ENCODE peak calls at places on chromosomes 6 and 20, in six cellular contexts. G, R, L, J, I and X are unnamed samples.

GRCh38 chr6:43547202-43547601 is 28.6 kb downstream of the XPO5 start:
- DNase-seq in G (no peak), R (no peak), L (no peak), J (no peak), I (no peak), X (no peak)

GRCh38 chr6:6405031-6405430 is 84.6 kb upstream of the F13A1 start:
- DNase-seq in G (no peak), R (no peak), L (no peak), J (no peak), I (no peak), X (no peak)

GRCh38 chr6:35370124-35370741 is 27.9 kb downstream of the PPARD start:
- DNase-seq in G (peak; percentile 81), R (peak; percentile 80), L (peak; percentile 91), J (peak; percentile 96), I (peak; percentile 95), X (peak; percentile 37)

GRCh38 chr6:63821442-63821841 is 185.8 kb downstream of the PHF3 start:
- DNase-seq in G (no peak), R (no peak), L (no peak), J (no peak), I (peak; percentile 39), X (no peak)

GRCh38 chr6:89977808-89978748 is 83.8 kb downstream of the GJA10 start:
- DNase-seq in G (peak; percentile 35), R (no peak), L (peak; percentile 19), J (peak; percentile 63), I (no peak), X (no peak)

GRCh38 chr6:161233986-161234620 is 39.8 kb downstream of the AGPAT4 start:
- DNase-seq in G (peak; percentile 62), R (peak; percentile 57), L (peak; percentile 80), J (peak; percentile 83), I (peak; percentile 73), X (peak; percentile 56)

GRCh38 chr6:5469101-5469846 is 208.0 kb downstream of the FARS2 start:
- DNase-seq in G (no peak), R (no peak), L (no peak), J (no peak), I (no peak), X (no peak)

GRCh38 chr20:32837157-32837556 is 17.4 kb downstream of the MAPRE1 start:
- DNase-seq in G (no peak), R (no peak), L (no peak), J (no peak), I (no peak), X (no peak)

GRCh38 chr20:49583669-49584417 is 15.9 kb upstream of the PTGIS start:
- DNase-seq in G (peak; percentile 75), R (peak; percentile 89), L (peak; percentile 89), J (peak; percentile 88), I (peak; percentile 8), X (peak; percentile 68)

GRCh38 chr20:43540673-43541060 is 18.2 kb upstream of the SGK2 start:
- DNase-seq in G (no peak), R (no peak), L (no peak), J (no peak), I (no peak), X (no peak)
- H3K36me3 ChIP-seq in G (peaks cover 10% of the 10 kb centered on the region), R (no peaks in the 10 kb centered on the region), L (no peaks in the 10 kb centered on the region), J (no peaks in the 10 kb centered on the region), I (no peaks in the 10 kb centered on the region), X (no peaks in the 10 kb centered on the region)

DNA sequence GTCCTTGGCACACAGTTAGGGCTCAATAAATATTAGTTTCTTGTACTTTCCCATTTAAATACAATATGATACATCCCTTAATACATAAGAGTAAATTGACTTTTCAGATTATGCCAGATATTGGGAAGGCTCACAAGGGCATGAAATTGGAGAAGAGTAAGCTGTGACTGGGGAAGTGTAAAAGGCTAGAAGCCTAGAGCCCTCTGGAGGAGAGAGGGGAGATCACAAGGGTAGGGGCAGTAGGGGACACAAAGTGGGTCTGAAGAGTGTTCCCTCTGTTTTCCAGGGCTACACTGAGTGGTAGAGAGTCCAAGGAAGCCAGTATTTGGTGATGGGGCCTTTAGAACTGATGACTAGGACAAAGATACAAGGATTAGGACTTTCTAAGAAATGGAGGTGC is 562.9 kb upstream of the CHD6 start:
- DNase-seq in G (no peak), R (no peak), L (no peak), J (no peak), I (no peak), X (no peak)
- TF ChIP-seq CTCF in G (no peak), R (no peak), L (no peak), J (no peak), I (no peak), X (no peak)

DNA sequence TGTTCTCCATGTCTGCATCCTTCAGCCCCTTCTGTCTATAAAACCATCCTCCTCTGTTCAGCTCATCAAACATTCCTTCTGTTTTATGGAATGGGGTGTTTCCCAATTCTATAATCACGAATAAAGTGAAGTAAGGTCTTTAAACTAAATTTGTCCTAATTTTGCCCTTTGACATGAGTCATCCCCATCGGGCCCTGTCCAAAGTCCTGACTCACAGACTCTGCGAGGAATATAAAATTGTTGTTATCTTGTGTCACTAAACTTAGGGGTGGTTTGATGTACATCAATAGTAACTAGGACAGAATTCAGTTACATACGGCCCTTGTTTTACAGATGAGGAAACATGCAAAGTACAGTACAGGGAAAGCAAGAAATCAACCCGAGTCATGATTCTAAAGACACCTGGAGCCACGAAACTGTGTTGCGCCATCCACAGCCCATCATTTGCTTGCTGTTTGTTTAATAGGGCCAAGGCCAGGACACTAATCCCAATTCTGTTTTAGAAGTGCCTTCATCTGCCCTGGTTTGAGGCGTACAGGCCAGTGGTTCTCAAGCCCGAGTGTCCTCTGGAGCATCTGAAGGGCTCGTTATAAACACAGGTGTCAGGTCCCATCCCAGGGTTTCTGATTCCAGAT is 2.8 kb downstream of the ACSS1 start:
- DNase-seq in G (peak; percentile 3), R (no peak), L (peak; percentile 52), J (no peak), I (no peak), X (no peak)
- H3K4me1 ChIP-seq in G (peaks cover 53% of the 10 kb centered on the region), R (peaks cover 86% of the 10 kb centered on the region), L (peaks cover 66% of the 10 kb centered on the region), J (peaks cover 71% of the 10 kb centered on the region), I (peaks cover 17% of the 10 kb centered on the region), X (peaks cover 13% of the 10 kb centered on the region)

GRCh38 chr20:62004614-62005013 is 61.1 kb downstream of the TAF4 start:
- DNase-seq in G (peak; percentile 31), R (no peak), L (no peak), J (no peak), I (no peak), X (no peak)
- H3K36me3 ChIP-seq in G (peaks cover 98% of the 10 kb centered on the region), R (peaks cover 7% of the 10 kb centered on the region), L (no peaks in the 10 kb centered on the region), J (no peaks in the 10 kb centered on the region), I (no peaks in the 10 kb centered on the region), X (peaks cover 9% of the 10 kb centered on the region)

DNA sequence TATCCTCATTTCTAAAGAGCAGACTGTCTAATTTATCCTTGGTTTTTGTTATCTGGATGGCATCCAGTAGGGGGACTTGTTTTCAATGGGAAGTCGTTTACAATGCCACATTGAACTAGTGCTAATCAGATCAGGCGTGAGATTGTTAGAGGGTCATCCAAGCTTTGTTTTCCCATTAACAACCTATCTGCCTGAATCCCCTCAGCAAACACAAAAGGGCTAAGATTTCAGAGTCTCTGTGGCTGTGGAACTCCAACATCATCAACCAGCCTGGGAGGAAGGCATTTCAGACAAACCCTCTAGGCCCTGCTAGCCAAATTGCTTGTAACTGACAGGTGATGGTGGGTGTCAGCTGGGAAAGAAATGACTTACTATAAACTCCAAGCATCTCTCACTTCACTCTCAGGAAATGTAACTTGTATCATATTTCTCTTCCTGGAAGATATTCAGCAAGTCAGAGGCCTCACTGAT is 47.7 kb downstream of the COL19A1 start:
- DNase-seq in G (no peak), R (no peak), L (no peak), J (no peak), I (no peak), X (no peak)
- TF ChIP-seq CTCF in G (no peak), R (no peak), L (no peak), J (no peak), I (no peak), X (no peak)

DNA sequence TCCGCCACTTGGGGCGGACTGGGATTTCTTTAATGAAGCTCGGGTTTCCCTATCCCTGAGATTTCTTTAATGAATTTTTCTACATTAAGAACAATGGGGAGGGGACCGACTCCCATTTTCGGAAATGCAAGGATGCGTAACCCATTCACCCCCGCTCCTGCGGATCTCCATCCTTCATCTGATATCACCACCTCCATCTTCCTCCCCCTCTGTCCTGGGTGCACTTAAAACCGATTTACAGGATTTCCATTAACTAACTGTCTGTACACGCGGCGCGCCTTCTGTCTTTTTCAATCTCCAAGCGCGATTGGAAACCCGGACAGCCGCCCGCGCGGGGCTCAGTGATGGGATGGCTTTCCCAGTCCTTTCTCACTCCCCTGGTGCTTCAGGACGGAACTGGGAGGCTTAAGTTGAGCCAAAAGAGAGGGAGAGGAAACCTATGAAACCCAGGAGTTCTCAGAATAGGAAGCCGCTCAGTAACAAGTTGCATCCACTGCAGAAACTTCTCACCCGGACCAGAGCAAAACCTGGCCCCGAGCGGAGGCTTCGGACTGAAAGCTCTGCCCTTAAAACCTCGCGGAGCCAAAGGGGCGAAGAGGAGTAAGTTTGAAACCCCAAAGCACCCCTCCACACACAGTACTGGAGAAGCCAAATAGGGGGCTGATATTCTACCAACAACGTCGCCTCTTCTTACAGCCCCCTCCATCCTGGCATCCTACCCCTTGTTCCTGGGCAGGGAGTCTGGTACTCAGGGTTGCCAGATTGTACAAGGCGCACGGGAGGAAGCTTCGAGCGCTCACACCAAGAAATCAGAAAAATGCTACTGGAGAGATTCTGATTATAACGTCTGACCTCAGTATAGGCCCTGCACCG is 721 bp upstream of the COL12A1 start:
- DNase-seq in G (no peak), R (no peak), L (no peak), J (no peak), I (no peak), X (no peak)
- H3K4me1 ChIP-seq in G (peaks cover 10% of the 10 kb centered on the region), R (peaks cover 47% of the 10 kb centered on the region), L (peaks cover 20% of the 10 kb centered on the region), J (peaks cover 25% of the 10 kb centered on the region), I (peaks cover 17% of the 10 kb centered on the region), X (peaks cover 5% of the 10 kb centered on the region)

GRCh38 chr20:3194617-3195280 is 9.7 kb downstream of the DDRGK1 start:
- DNase-seq in G (no peak), R (no peak), L (no peak), J (peak; percentile 42), I (no peak), X (no peak)

GRCh38 chr20:3193806-3194616 is 10.5 kb downstream of the DDRGK1 start:
- DNase-seq in G (no peak), R (no peak), L (no peak), J (peak; percentile 25), I (no peak), X (no peak)

GRCh38 chr20:3192226-3193015 is 12.1 kb downstream of the DDRGK1 start:
- DNase-seq in G (no peak), R (no peak), L (no peak), J (peak; percentile 35), I (no peak), X (no peak)

GRCh38 chr20:3199206-3199605 is 5.3 kb downstream of the DDRGK1 start:
- DNase-seq in G (no peak), R (no peak), L (no peak), J (peak; percentile 15), I (no peak), X (no peak)

DNA sequence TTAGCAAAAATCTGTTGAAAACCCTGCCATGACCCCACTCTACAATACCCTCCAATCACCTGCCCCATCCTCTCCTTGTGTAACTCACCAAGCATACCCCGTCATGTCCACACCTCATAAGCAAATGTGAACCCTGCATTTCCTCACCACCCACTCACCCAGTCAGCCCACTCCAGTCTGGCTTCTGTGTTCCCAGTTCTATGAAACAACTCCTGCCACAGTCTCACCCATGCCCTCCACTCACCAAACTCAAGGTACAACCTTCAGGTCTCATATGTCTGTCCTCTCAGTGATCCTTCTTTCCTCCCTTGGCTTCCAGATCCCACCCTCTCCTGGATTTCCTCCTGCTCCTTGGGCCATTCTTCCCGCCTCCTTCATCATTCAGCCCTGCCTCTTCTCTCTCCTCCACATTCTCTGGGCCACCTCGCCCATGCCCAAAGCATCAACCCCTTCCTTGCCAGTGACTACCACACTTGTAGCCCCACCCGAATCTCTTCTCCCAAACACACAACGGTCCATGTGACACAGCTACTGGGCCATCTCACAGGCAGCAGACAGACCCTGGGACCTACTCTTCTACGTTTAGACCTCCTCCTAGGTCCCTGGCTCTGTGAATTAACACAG is 8.8 kb downstream of the DDRGK1 start:
- DNase-seq in G (no peak), R (no peak), L (no peak), J (peak; percentile 18), I (no peak), X (no peak)
- H3K36me3 ChIP-seq in G (peaks cover 95% of the 10 kb centered on the region), R (peaks cover 25% of the 10 kb centered on the region), L (no peaks in the 10 kb centered on the region), J (peaks cover 10% of the 10 kb centered on the region), I (peaks cover 38% of the 10 kb centered on the region), X (peaks cover 24% of the 10 kb centered on the region)